ENCODE peak calls at places on chromosomes 11 and 22, in nine cellular contexts. V, M, N, O, Y, J, Z, K and U are unnamed samples.

GRCh38 chr11:130206141-130206540 is 46.6 kb downstream of the ST14 start:
- DNase-seq in V (no peak), M (no peak), N (no peak), O (no peak), Y (no peak), J (no peak), Z (no peak), K (no peak), U (no peak)

GRCh38 chr11:74583024-74583624 is 9.3 kb upstream of the POLD3 start:
- DNase-seq in V (no peak), M (no peak), N (no peak), O (no peak), Y (no peak), J (no peak), Z (no peak), K (no peak), U (no peak)

GRCh38 chr11:8631395-8632110 is 37.5 kb upstream of the STK33 start:
- DNase-seq in V (no peak), M (peak; percentile 93), N (no peak), O (peak; percentile 51), Y (peak; percentile 65), J (no peak), Z (no peak), K (peak; percentile 22), U (no peak)

GRCh38 chr11:23679981-23680380 is 816.9 kb upstream of the LUZP2 start:
- DNase-seq in V (no peak), M (no peak), N (no peak), O (no peak), Y (no peak), J (no peak), Z (no peak), K (no peak), U (no peak)

GRCh38 chr11:25625094-25625493 is 706.8 kb upstream of the ANO3 start:
- DNase-seq in V (no peak), M (no peak), N (no peak), O (no peak), Y (no peak), J (no peak), Z (no peak), K (no peak), U (no peak)

GRCh38 chr22:46047226-46047625 is 70.3 kb upstream of the WNT7B start:
- DNase-seq in V (no peak), M (no peak), N (no peak), O (no peak), Y (peak; percentile 17), J (no peak), Z (no peak), K (no peak), U (no peak)

GRCh38 chr11:61650781-61651571 is 29.2 kb upstream of the DAGLA start:
- DNase-seq in V (no peak), M (no peak), N (no peak), O (no peak), Y (no peak), J (no peak), Z (no peak), K (no peak), U (no peak)

GRCh38 chr11:71548716-71549151 is 514 bp downstream of the KRTAP5-9 start:
- DNase-seq in V (no peak), M (no peak), N (no peak), O (no peak), Y (no peak), J (no peak), Z (peak; percentile 22), K (no peak), U (no peak)

GRCh38 chr11:46277623-46278386 is at the start of gene CREB3L1:
- DNase-seq in V (no peak), M (no peak), N (no peak), O (no peak), Y (no peak), J (no peak), Z (no peak), K (no peak), U (peak; percentile 66)

GRCh38 chr11:67489860-67490726 is 7.3 kb downstream of the AIP start:
- DNase-seq in V (no peak), M (no peak), N (no peak), O (no peak), Y (no peak), J (no peak), Z (no peak), K (no peak), U (no peak)

GRCh38 chr11:111851636-111852035 is 19.7 kb downstream of the ALG9 start:
- DNase-seq in V (no peak), M (peak; percentile 35), N (no peak), O (no peak), Y (no peak), J (no peak), Z (no peak), K (no peak), U (no peak)

GRCh38 chr11:111663820-111664219 is 61.6 kb downstream of the SIK2 start:
- DNase-seq in V (no peak), M (no peak), N (no peak), O (no peak), Y (peak; percentile 28), J (no peak), Z (no peak), K (no peak), U (no peak)

GRCh38 chr11:31397239-31397834 is 27.7 kb downstream of the DNAJC24 start:
- DNase-seq in V (no peak), M (peak; percentile 22), N (no peak), O (no peak), Y (no peak), J (no peak), Z (peak; percentile 17), K (peak; percentile 8), U (peak; percentile 31)

GRCh38 chr11:118000850-118001228 is 14.6 kb downstream of the IL10RA start:
- DNase-seq in V (no peak), M (no peak), N (no peak), O (no peak), Y (peak; percentile 7), J (no peak), Z (no peak), K (no peak), U (no peak)
- TF ChIP-seq CTCF in V (no peak), M (no peak), N (no peak), O (no peak), Y (no peak), J (no peak), Z (no peak), K (no peak), U (no peak)

GRCh38 chr22:40524392-40525249 is 111.9 kb downstream of the MRTFA start:
- DNase-seq in V (no peak), M (peak; percentile 54), N (peak; percentile 12), O (no peak), Y (no peak), J (no peak), Z (peak; percentile 30), K (no peak), U (no peak)
- TF ChIP-seq CTCF in V (no peak), M (peak; percentile 49), N (peak; percentile 20), O (peak; percentile 28), Y (no peak), J (peak; percentile 20), Z (peak; percentile 15), K (no peak), U (no peak)

GRCh38 chr22:39012525-39013516 is 1.2 kb upstream of the APOBEC3C start:
- DNase-seq in V (no peak), M (no peak), N (no peak), O (no peak), Y (peak; percentile 60), J (no peak), Z (no peak), K (no peak), U (no peak)

GRCh38 chr22:39010946-39011625 is 3.0 kb upstream of the APOBEC3C start:
- DNase-seq in V (no peak), M (no peak), N (no peak), O (no peak), Y (no peak), J (no peak), Z (no peak), K (no peak), U (no peak)

GRCh38 chr22:39016592-39016991 is 2.5 kb downstream of the APOBEC3C start:
- DNase-seq in V (no peak), M (no peak), N (no peak), O (no peak), Y (no peak), J (no peak), Z (no peak), K (no peak), U (no peak)

GRCh38 chr22:39017596-39018365 is 3.1 kb upstream of the APOBEC3D start:
- DNase-seq in V (no peak), M (no peak), N (no peak), O (no peak), Y (no peak), J (no peak), Z (no peak), K (no peak), U (no peak)

DNA sequence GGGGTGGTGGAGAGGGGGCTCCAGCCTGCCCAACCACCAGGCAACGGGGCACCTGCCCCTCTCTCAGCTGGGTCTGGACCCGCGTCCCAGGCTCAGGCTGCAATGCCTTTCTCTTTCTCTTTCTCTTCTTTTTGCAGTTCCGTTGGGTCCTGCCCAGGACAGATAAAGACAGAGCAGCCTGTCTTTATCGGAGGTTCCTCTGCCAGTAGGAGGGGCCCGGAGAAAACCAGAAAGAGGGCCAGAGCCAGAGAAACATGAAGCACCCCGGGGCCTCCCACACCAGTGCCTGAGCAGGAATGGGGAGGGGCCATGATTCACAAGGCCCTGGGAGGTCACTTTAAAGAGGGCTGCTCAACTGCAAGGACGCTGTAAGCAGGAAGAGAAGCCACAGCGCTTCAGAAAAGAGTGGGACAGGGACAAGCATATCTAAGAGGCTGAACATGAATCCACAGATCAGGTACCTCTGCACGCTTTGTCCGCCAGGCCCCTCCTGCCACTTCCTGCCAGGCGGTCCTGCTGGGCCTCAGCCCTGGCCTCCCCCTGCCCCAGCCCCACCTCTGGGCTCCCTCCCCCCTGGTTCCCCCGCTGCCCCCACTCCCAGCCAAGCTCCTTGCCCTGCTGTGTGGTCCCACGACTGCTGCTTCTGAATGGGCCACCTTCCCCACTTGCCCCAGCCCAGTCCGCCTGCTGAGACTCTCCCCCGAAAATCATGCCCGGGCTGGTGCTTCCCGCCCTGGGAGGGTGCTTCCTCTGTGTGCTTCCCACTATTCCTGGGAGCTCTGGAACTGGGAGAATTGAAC is at the start of gene APOBEC3C:
- DNase-seq in V (peak; percentile 98), M (peak; percentile 90), N (peak; percentile 93), O (peak; percentile 70), Y (peak; percentile 94), J (peak; percentile 65), Z (peak; percentile 95), K (peak; percentile 78), U (peak; percentile 89)
- TF ChIP-seq CTCF in V (peak; percentile 5), M (peak; percentile 29), N (no peak), O (no peak), Y (no peak), J (no peak), Z (no peak), K (no peak), U (no peak)

DNA sequence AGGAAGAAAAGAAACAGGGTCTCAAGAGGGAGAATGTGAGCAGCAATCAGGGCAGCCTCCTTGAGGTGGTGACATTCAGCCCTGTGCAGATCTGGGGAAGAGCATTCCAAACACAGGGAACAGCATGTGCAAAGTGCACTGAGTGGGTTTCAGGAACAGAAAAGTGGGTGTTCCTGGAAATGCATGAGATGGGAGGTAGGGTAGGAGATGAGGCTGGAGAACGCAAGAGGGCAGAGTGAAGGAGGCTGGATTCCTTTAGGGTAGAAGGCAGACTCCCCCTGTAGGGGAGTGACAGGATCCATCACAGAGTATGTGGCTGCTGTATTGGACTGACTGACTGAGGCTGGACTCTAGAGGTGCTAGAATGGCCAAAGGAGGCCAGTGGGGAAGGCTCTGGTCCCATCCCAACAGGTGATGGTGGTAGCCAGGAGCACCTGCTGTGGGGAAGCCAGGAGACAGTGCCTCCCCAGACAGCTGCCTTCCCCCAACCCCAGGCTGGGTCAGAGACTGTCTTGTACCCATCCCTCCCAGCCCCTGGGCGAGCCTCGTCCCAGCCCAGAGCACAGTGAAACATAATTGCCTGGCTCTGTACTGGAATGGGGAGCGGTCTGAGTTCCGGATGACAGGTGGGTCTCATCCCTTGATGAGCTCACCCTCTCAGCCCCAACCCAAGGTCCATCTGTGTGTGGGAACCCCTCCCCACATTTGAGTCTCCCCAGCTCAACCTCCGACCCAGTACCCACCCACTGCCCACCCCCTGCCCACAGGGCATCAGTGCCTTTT is 419.4 kb downstream of the MN1 start:
- DNase-seq in V (peak; percentile 55), M (no peak), N (no peak), O (no peak), Y (no peak), J (no peak), Z (no peak), K (no peak), U (no peak)
- TF ChIP-seq CTCF in V (no peak), M (no peak), N (no peak), O (no peak), Y (no peak), J (no peak), Z (no peak), K (no peak), U (no peak)